ENCODE peak calls at places on chromosomes 7 and 10, in six cellular contexts. D is stimulated activated CD4-positive, alpha-beta T cell treated with anti-CD3 and anti-CD28 coated beads, TNF-alpha, amount 100 ng/mL, for 4 hours; L is stimulated activated CD8-positive, alpha-beta memory T cell treated with anti-CD3 and anti-CD28 coated beads, Interleukin-12 subunit alpha, Interleukin-12 subunit beta, amount 100 ng/mL, for 1 hour; V is activated effector memory CD4-positive, alpha-beta T cell treated with anti-CD3 and anti-CD28 coated beads, Interleukin-2, amount 50 U/mL, for 16 hours; Y is fibroblast of lung; I is activated CD4-positive, alpha-beta T cell treated with anti-CD3 and anti-CD28 coated beads for 1 hour. F is an unnamed sample.

GRCh38 chr10:126867567-126868365 is 37.5 kb upstream of the DOCK1 start:
- DNase-seq in D (no peak), L (no peak), V (no peak), Y (peak), I (no peak), F (peak)

GRCh38 chr7:135801045-135801693 is 52.6 kb upstream of the FAM180A start:
- DNase-seq in D (peak), L (peak), V (no peak), Y (peak), I (no peak), F (no peak)

GRCh38 chr10:47282657-47283018 is 17.4 kb upstream of the GDF10 start:
- DNase-seq in D (no peak), L (no peak), V (peak), Y (no peak), I (no peak), F (no peak)

GRCh38 chr7:37433166-37433565 is 15.5 kb downstream of the ELMO1 start:
- DNase-seq in D (no peak), L (no peak), V (no peak), Y (no peak), I (no peak), F (no peak)

GRCh38 chr7:1936531-1937251 is 266.6 kb downstream of the ELFN1 start:
- DNase-seq in D (no peak), L (no peak), V (no peak), Y (no peak), I (no peak), F (no peak)

GRCh38 chr10:79137826-79138225 is 69.1 kb downstream of the ZMIZ1 start:
- DNase-seq in D (no peak), L (peak), V (peak), Y (peak), I (no peak), F (no peak)

GRCh38 chr10:87861566-87861952 is 1.8 kb downstream of the KLLN start:
- DNase-seq in D (no peak), L (peak), V (no peak), Y (peak), I (no peak), F (no peak)

GRCh38 chr7:50543776-50544442 is 21.3 kb downstream of the DDC start:
- DNase-seq in D (no peak), L (no peak), V (no peak), Y (no peak), I (no peak), F (no peak)

GRCh38 chr7:24717694-24718320 is 39.5 kb downstream of the GSDME start:
- DNase-seq in D (no peak), L (no peak), V (no peak), Y (no peak), I (no peak), F (no peak)

GRCh38 chr10:71220689-71221540 is 8.5 kb downstream of the UNC5B start:
- DNase-seq in D (no peak), L (no peak), V (no peak), Y (no peak), I (no peak), F (peak)

GRCh38 chr7:4072161-4072925 is 609.8 kb upstream of the FOXK1 start:
- DNase-seq in D (no peak), L (no peak), V (no peak), Y (no peak), I (no peak), F (no peak)

GRCh38 chr7:96547371-96547811 is 162.3 kb downstream of the SEM1 start:
- DNase-seq in D (no peak), L (no peak), V (no peak), Y (no peak), I (no peak), F (no peak)

GRCh38 chr7:46545790-46546189 is 624.7 kb upstream of the IGFBP3 start:
- DNase-seq in D (no peak), L (no peak), V (no peak), Y (peak), I (no peak), F (no peak)

GRCh38 chr7:27175626-27176342 is 1.7 kb upstream of the HOXA10 start:
- DNase-seq in D (no peak), L (no peak), V (peak), Y (no peak), I (no peak), F (peak)

GRCh38 chr10:49113741-49114141 is 1.6 kb downstream of the VSTM4 start:
- DNase-seq in D (no peak), L (no peak), V (no peak), Y (no peak), I (no peak), F (no peak)

GRCh38 chr7:102828291-102828690 is 79.5 kb downstream of the FAM185A start:
- DNase-seq in D (no peak), L (no peak), V (no peak), Y (no peak), I (no peak), F (no peak)

GRCh38 chr7:82343-83155 is 109.8 kb upstream of the FAM20C start:
- DNase-seq in D (no peak), L (no peak), V (peak), Y (no peak), I (no peak), F (no peak)

GRCh38 chr7:82183633-82184032 is 259.9 kb downstream of the CACNA2D1 start:
- DNase-seq in D (no peak), L (no peak), V (no peak), Y (peak), I (no peak), F (no peak)

GRCh38 chr10:109062371-109062770 is 860.9 kb downstream of the XPNPEP1 start:
- DNase-seq in D (no peak), L (no peak), V (no peak), Y (peak), I (no peak), F (peak)

GRCh38 chr7:36154255-36155212 is 1.5 kb downstream of the EEPD1 start:
- DNase-seq in D (no peak), L (no peak), V (no peak), Y (no peak), I (no peak), F (no peak)

GRCh38 chr10:102451105-102451969 is at the start of gene C10orf95:
- DNase-seq in D (no peak), L (no peak), V (no peak), Y (no peak), I (no peak), F (no peak)

F was measured in MG63.